ENCODE peak calls at places on chromosomes 13 and 19, in four cellular contexts. One of them, this sample, is unnamed.

GRCh38 chr13:95698047-95698749 is 21.3 kb downstream of the DNAJC3 start:
- DNase-seq in mesendoderm: peak; percentile 41
- DNase-seq in A549: no peak
- DNase-seq in H9: no peak
- DNase-seq in this sample: peak; percentile 1

GRCh38 chr13:25764378-25764777 is 287.4 kb downstream of the SHISA2 start:
- DNase-seq in A549: no peak
- DNase-seq in H9: no peak
- DNase-seq in mesendoderm: peak; percentile 40
- DNase-seq in this sample: no peak

GRCh38 chr13:113869263-113869662 is 5.4 kb upstream of the GAS6 start:
- DNase-seq in H9: no peak
- DNase-seq in A549: no peak
- DNase-seq in mesendoderm: no peak
- DNase-seq in this sample: no peak

GRCh38 chr13:111279253-111279652 is 41.2 kb upstream of the TEX29 start:
- DNase-seq in A549: no peak
- DNase-seq in H9: no peak
- DNase-seq in mesendoderm: no peak
- DNase-seq in this sample: no peak

GRCh38 chr13:54301085-54301484 is 1272.5 kb downstream of the OLFM4 start:
- DNase-seq in A549: no peak
- DNase-seq in H9: no peak
- DNase-seq in mesendoderm: peak; percentile 83
- DNase-seq in this sample: no peak

GRCh38 chr13:46321494-46322225 is 65.4 kb downstream of the RUBCNL start:
- DNase-seq in mesendoderm: peak; percentile 73
- DNase-seq in H9: peak; percentile 55
- DNase-seq in A549: peak; percentile 26
- DNase-seq in this sample: peak; percentile 84

GRCh38 chr19:47107201-47107952 is 6.2 kb downstream of the ZC3H4 start:
- DNase-seq in H9: no peak
- DNase-seq in mesendoderm: no peak
- DNase-seq in A549: no peak
- DNase-seq in this sample: no peak

GRCh38 chr13:109785141-109785891 is 1.1 kb downstream of the IRS2 start:
- DNase-seq in H9: peak; percentile 42
- DNase-seq in mesendoderm: peak; percentile 68
- DNase-seq in A549: no peak
- DNase-seq in this sample: no peak

GRCh38 chr13:113658836-113659235 is 838 bp upstream of the ATP4B start:
- DNase-seq in H9: no peak
- DNase-seq in mesendoderm: no peak
- DNase-seq in A549: no peak
- DNase-seq in this sample: no peak

GRCh38 chr19:15443838-15444237 is 5.9 kb downstream of the WIZ start:
- DNase-seq in A549: no peak
- DNase-seq in mesendoderm: no peak
- DNase-seq in H9: no peak
- DNase-seq in this sample: no peak

GRCh38 chr13:100434010-100434763 is 154.4 kb downstream of the GGACT start:
- DNase-seq in A549: no peak
- DNase-seq in mesendoderm: peak; percentile 43
- DNase-seq in H9: no peak
- DNase-seq in this sample: no peak

GRCh38 chr13:45696610-45697226 is 5.4 kb upstream of the CBY2 start:
- DNase-seq in H9: no peak
- DNase-seq in A549: no peak
- DNase-seq in mesendoderm: no peak
- DNase-seq in this sample: no peak

GRCh38 chr13:95643009-95643408 is 1.5 kb downstream of the DZIP1 start:
- DNase-seq in mesendoderm: peak; percentile 32
- DNase-seq in H9: no peak
- DNase-seq in A549: no peak
- DNase-seq in this sample: no peak

GRCh38 chr19:17775245-17775927 is 19.6 kb upstream of the B3GNT3 start:
- DNase-seq in A549: no peak
- DNase-seq in mesendoderm: peak; percentile 62
- DNase-seq in H9: peak; percentile 78
- DNase-seq in this sample: peak; percentile 49

GRCh38 chr13:33639640-33640080 is 178.3 kb upstream of the RFC3 start:
- DNase-seq in mesendoderm: no peak
- DNase-seq in A549: no peak
- DNase-seq in H9: no peak
- DNase-seq in this sample: peak; percentile 25
- H3K4me2 ChIP-seq in mesendoderm: no peak overlapping the region
- H3K4me2 ChIP-seq in A549: peak overlapping the region; percentile 32
- H3K4me2 ChIP-seq in H9: no peak overlapping the region
- H3K4me2 ChIP-seq in this sample: no peak overlapping the region

DNA sequence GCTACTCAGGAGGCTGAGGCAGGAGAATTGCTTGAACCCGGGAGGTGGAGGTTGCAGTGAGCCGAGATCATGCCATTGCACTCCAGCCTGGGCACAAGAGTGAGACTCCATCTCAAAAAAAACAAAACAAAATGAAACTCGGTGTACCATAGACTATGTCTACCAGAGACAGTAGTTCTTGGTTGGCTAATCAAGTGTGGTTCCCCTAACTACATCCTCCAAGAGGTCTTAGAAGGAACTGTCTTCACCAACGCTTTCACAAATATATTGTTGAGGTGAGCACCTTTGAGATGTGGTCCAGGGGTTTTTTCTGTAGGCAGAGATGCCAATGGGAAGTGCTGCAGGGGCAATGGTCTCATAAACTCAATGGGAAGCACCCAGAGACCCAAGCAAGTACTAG is 48.0 kb downstream of the RFC3 start:
- DNase-seq in mesendoderm: no peak
- DNase-seq in A549: no peak
- DNase-seq in H9: no peak
- DNase-seq in this sample: peak; percentile 91
- H3K4me2 ChIP-seq in mesendoderm: no peak overlapping the region
- H3K4me2 ChIP-seq in A549: no peak overlapping the region
- H3K4me2 ChIP-seq in H9: no peak overlapping the region
- H3K4me2 ChIP-seq in this sample: peak overlapping the region; percentile 57

GRCh38 chr19:34265221-34265650 is 10.9 kb downstream of the GARRE1 start:
- DNase-seq in A549: no peak
- DNase-seq in mesendoderm: peak; percentile 45
- DNase-seq in H9: peak; percentile 73
- DNase-seq in this sample: no peak

GRCh38 chr19:34260771-34261173 is 6.4 kb downstream of the GARRE1 start:
- DNase-seq in H9: peak; percentile 44
- DNase-seq in A549: no peak
- DNase-seq in mesendoderm: peak; percentile 62
- DNase-seq in this sample: no peak

GRCh38 chr19:34259367-34259865 is 5.1 kb downstream of the GARRE1 start:
- DNase-seq in H9: no peak
- DNase-seq in A549: no peak
- DNase-seq in mesendoderm: no peak
- DNase-seq in this sample: no peak

GRCh38 chr19:34263745-34264237 is 9.4 kb downstream of the GARRE1 start:
- DNase-seq in A549: no peak
- DNase-seq in H9: no peak
- DNase-seq in mesendoderm: no peak
- DNase-seq in this sample: no peak

DNA sequence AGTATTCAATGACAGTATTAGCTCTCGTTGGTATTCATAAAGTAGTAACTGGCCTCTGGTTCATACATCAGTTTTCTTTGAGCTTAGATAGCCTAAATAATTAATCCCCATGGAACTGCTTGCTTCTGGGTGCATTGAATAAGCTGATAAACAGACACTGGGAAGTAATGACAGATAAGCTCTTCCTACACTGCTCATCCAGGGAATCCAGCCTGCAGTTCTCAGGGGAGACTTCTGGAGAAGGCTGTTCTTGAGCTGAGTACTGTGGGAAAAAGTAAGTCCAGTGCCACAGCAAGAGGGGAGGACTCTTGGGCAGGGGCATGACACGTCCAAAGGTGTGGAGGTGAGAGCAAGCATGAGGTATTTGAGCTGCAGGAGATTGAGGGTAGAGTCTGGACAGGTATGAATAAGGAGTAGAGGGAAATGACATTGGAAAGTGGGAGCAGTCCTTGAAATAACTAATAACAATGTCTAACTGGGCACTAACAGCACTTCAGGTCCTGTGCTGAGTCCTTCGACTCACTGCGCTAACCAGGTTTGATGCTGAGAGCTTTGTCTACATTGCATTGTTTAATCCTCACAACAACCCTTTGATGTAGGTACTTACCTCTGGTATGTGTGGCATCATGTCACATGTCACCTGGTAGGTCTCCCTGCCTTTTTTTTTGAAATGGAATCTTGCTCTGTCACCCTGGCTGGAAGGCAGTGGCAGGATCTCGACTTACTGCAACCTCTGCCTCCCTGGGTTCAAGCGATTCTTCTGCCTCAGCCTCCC is 7.2 kb downstream of the GARRE1 start:
- DNase-seq in H9: no peak
- DNase-seq in A549: no peak
- DNase-seq in mesendoderm: peak; percentile 81
- DNase-seq in this sample: no peak
- H3K4me2 ChIP-seq in H9: no peak overlapping the region
- H3K4me2 ChIP-seq in A549: peak overlapping the region; percentile 62
- H3K4me2 ChIP-seq in mesendoderm: no peak overlapping the region
- H3K4me2 ChIP-seq in this sample: no peak overlapping the region

DNA sequence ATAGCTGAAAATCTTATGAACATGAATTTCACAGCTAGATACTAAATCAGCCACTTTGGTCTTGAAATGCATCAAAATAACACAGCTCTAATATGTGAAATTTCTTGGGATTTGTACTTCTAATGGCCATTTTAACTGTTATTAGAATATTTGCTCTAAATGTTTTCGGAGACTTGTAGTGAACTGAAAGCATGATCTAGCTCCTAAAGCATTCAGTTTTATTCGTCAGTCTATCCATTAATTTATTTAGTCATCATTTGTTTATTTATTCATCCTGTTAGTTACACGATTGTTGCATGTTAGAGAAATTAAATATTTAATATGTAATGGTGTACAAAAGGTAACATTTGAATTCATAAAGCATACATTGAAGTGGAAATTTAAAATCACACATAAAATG is 1132.7 kb downstream of the SLITRK1 start:
- DNase-seq in mesendoderm: no peak
- DNase-seq in A549: no peak
- DNase-seq in H9: no peak
- DNase-seq in this sample: no peak
- H3K4me2 ChIP-seq in mesendoderm: no peak overlapping the region
- H3K4me2 ChIP-seq in A549: peak overlapping the region; percentile 14
- H3K4me2 ChIP-seq in H9: no peak overlapping the region
- H3K4me2 ChIP-seq in this sample: no peak overlapping the region

GRCh38 chr13:99051768-99052455 is 74.0 kb upstream of the DOCK9 start:
- DNase-seq in H9: no peak
- DNase-seq in mesendoderm: no peak
- DNase-seq in A549: no peak
- DNase-seq in this sample: peak; percentile 9
- H3K4me2 ChIP-seq in H9: no peak overlapping the region
- H3K4me2 ChIP-seq in mesendoderm: no peak overlapping the region
- H3K4me2 ChIP-seq in A549: no peak overlapping the region
- H3K4me2 ChIP-seq in this sample: peak overlapping the region; percentile 88

GRCh38 chr19:4877753-4878490 is 10.5 kb upstream of the PLIN3 start:
- DNase-seq in mesendoderm: no peak
- DNase-seq in A549: no peak
- DNase-seq in H9: peak; percentile 36
- DNase-seq in this sample: peak; percentile 31
- H3K4me2 ChIP-seq in mesendoderm: no peak overlapping the region
- H3K4me2 ChIP-seq in A549: no peak overlapping the region
- H3K4me2 ChIP-seq in H9: no peak overlapping the region
- H3K4me2 ChIP-seq in this sample: peak overlapping the region; percentile 62

DNA sequence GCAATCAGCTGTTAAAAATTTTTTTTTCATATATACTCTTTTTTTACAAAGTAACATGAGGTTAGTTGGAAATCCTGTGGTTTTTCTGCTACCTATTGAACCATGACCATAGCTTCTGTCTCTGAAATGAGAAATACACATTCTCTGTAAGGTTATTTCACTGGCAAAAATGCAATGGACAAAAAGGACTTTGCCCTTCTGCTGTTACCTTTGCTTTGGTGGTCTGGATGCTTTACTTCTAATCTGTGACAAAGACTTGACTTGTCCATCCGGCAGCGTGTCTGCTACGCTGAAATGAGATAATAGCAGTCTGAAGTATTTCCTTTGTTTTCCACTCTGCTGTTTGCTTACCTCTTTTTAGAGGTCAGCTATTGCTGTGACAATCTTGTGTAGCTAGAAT is 412.8 kb downstream of the SLITRK6 start:
- DNase-seq in A549: no peak
- DNase-seq in mesendoderm: peak; percentile 1
- DNase-seq in H9: no peak
- DNase-seq in this sample: peak; percentile 44
- H3K4me2 ChIP-seq in A549: peak overlapping the region; percentile 53
- H3K4me2 ChIP-seq in mesendoderm: no peak overlapping the region
- H3K4me2 ChIP-seq in H9: no peak overlapping the region
- H3K4me2 ChIP-seq in this sample: peak overlapping the region; percentile 66

GRCh38 chr19:6250024-6250605 is 29.7 kb downstream of the MLLT1 start:
- DNase-seq in A549: no peak
- DNase-seq in mesendoderm: no peak
- DNase-seq in H9: no peak
- DNase-seq in this sample: no peak
- H3K4me2 ChIP-seq in A549: no peak overlapping the region
- H3K4me2 ChIP-seq in mesendoderm: no peak overlapping the region
- H3K4me2 ChIP-seq in H9: no peak overlapping the region
- H3K4me2 ChIP-seq in this sample: no peak overlapping the region

GRCh38 chr19:40745402-40745780 is 4.9 kb downstream of the ACTMAP start:
- DNase-seq in A549: no peak
- DNase-seq in mesendoderm: peak; percentile 73
- DNase-seq in H9: no peak
- DNase-seq in this sample: no peak
- H3K4me2 ChIP-seq in A549: peak overlapping the region; percentile 29
- H3K4me2 ChIP-seq in mesendoderm: no peak overlapping the region
- H3K4me2 ChIP-seq in H9: no peak overlapping the region
- H3K4me2 ChIP-seq in this sample: no peak overlapping the region

DNA sequence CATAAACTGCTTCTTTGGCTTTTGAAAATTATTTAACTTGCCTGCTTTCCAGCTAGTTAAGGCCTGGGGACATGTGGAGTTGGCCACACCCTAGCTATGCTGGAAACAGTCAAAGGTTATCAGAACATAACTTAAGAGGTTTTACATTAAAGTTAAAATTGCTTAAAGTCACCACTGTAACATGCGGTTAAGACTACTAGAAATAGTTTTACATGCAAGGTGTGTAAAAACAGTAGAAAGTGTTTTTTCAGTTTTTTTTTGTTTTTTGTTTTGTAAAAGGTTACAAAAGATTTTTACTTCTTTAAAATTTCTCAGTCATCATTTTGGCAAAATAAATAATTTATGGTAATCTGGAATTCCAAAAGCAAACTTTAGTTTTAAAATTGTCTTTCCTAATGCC is 763.1 kb downstream of the UQCRFS1 start:
- DNase-seq in mesendoderm: no peak
- DNase-seq in H9: no peak
- DNase-seq in A549: no peak
- DNase-seq in this sample: no peak
- H3K4me2 ChIP-seq in mesendoderm: no peak overlapping the region
- H3K4me2 ChIP-seq in H9: no peak overlapping the region
- H3K4me2 ChIP-seq in A549: no peak overlapping the region
- H3K4me2 ChIP-seq in this sample: no peak overlapping the region

This sample was measured in OCI-LY7.